ENCODE peak calls at places on chromosomes 4 and X, in six cellular contexts. V, H, P, Y, M and O are unnamed samples.

GRCh38 chr4:151099976-151100417 is 569 bp downstream of the RPS3A start:
- DNase-seq in V (no peak), H (no peak), P (no peak), Y (no peak), M (no peak), O (no peak)

GRCh38 chrX:100812216-100813158 is 7.7 kb upstream of the CSTF2 start:
- DNase-seq in V (no peak), H (peak), P (no peak), Y (no peak), M (no peak), O (no peak)

GRCh38 chrX:36868592-36868991 is 139.6 kb upstream of the FAM47C start:
- DNase-seq in V (no peak), H (no peak), P (no peak), Y (no peak), M (no peak), O (no peak)

GRCh38 chr4:55080174-55080865 is 45.1 kb downstream of the KDR start:
- DNase-seq in V (no peak), H (no peak), P (no peak), Y (no peak), M (no peak), O (peak)

GRCh38 chr4:149441338-149441737 is 374.3 kb downstream of the IQCM start:
- DNase-seq in V (no peak), H (no peak), P (no peak), Y (no peak), M (no peak), O (no peak)

GRCh38 chr4:142700521-142700920 is 145.6 kb downstream of the INPP4B start:
- DNase-seq in V (no peak), H (no peak), P (no peak), Y (no peak), M (no peak), O (no peak)

GRCh38 chrX:153885968-153886903 is at the start of gene L1CAM:
- DNase-seq in V (no peak), H (no peak), P (no peak), Y (no peak), M (no peak), O (no peak)

GRCh38 chr4:149465941-149466340 is 349.7 kb downstream of the IQCM start:
- DNase-seq in V (no peak), H (no peak), P (no peak), Y (no peak), M (no peak), O (no peak)

GRCh38 chrX:100685284-100685996 is 41.4 kb downstream of the SRPX2 start:
- DNase-seq in V (peak), H (peak), P (peak), Y (peak), M (peak), O (peak)

GRCh38 chr4:140367738-140368137 is 5.7 kb upstream of the SCOC start:
- DNase-seq in V (no peak), H (no peak), P (no peak), Y (peak), M (no peak), O (no peak)

GRCh38 chrX:49726966-49727365 is 31.2 kb upstream of the PAGE1 start:
- DNase-seq in V (no peak), H (no peak), P (no peak), Y (no peak), M (no peak), O (no peak)

GRCh38 chr4:169397762-169398161 is 127.0 kb upstream of the SH3RF1 start:
- DNase-seq in V (no peak), H (no peak), P (no peak), Y (no peak), M (no peak), O (no peak)

GRCh38 chrX:21412883-21413282 is 38.7 kb downstream of the CNKSR2 start:
- DNase-seq in V (no peak), H (no peak), P (no peak), Y (no peak), M (no peak), O (no peak)

GRCh38 chrX:1464282-1465131 is 11.8 kb upstream of the ASMTL start:
- DNase-seq in V (no peak), H (no peak), P (no peak), Y (no peak), M (peak), O (peak)

GRCh38 chr4:113810906-113811305 is 49.4 kb upstream of the CAMK2D start:
- DNase-seq in V (no peak), H (no peak), P (no peak), Y (no peak), M (no peak), O (no peak)

GRCh38 chr4:142984871-142985585 is 138.9 kb upstream of the INPP4B start:
- DNase-seq in V (peak), H (no peak), P (no peak), Y (peak), M (no peak), O (no peak)

GRCh38 chr4:106585920-106586349 is 217.4 kb upstream of the GIMD1 start:
- DNase-seq in V (no peak), H (no peak), P (no peak), Y (no peak), M (no peak), O (no peak)

GRCh38 chr4:155207534-155208257 is 740 bp upstream of the NPY2R start:
- DNase-seq in V (no peak), H (peak), P (no peak), Y (no peak), M (no peak), O (no peak)

GRCh38 chrX:104659037-104659744 is 93.2 kb downstream of the IL1RAPL2 start:
- DNase-seq in V (no peak), H (no peak), P (no peak), Y (no peak), M (peak), O (no peak)

GRCh38 chr4:109967798-109968520 is 55.3 kb downstream of the EGF start:
- DNase-seq in V (no peak), H (peak), P (no peak), Y (no peak), M (no peak), O (no peak)

GRCh38 chr4:186700746-186701145 is 22.9 kb downstream of the FAT1 start:
- DNase-seq in V (no peak), H (no peak), P (no peak), Y (no peak), M (no peak), O (no peak)

GRCh38 chrX:148872153-148872540 is 371.7 kb downstream of the AFF2 start:
- DNase-seq in V (no peak), H (no peak), P (no peak), Y (no peak), M (no peak), O (no peak)

DNA sequence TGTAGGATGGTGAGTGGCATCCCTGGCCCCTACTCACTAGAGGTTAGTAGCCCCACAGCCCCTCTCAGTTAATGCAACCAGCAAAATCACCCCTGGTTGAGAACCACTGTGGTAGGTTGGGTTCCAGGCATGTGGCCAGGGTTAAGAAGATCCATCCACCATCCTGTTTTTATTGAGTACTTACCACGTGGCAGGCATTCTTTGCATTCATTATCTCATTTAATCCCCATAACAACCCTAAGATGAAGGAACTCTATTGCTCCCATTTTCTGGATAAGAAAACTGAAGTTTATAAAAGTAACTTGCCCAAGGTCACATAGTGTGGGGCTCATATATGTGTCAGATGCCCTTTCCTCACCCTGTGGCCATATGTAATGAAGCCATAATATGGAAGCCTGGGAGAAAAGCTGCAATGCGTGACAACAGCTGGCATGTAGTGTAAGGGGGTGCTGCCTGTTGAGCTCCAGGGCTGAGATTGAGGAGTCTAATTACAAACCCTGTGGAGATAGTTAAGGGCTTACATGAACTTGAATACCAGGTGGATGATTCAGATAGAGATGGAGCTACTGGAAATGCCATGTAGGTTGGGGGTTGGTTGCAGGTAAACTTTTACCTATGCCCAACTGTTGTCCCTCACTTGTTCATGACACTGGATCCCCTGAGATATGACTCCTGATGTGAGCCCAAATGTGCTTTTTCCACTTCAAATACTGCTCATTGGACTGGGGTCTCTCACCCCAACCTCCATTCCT is 100.2 kb upstream of the PGRMC2 start:
- DNase-seq in V (no peak), H (no peak), P (no peak), Y (no peak), M (no peak), O (no peak)
- H3K27ac ChIP-seq in V (no peak), H (peak), P (no peak), Y (no peak), M (peak), O (peak)

GRCh38 chrX:120736989-120737388 is 107.1 kb upstream of the C1GALT1C1 start:
- DNase-seq in V (no peak), H (no peak), P (no peak), Y (no peak), M (no peak), O (no peak)
- TF ChIP-seq POLR2AphosphoS5 in V (no peak), H (no peak), P (no peak), Y (no peak), M (no peak), O (no peak)

DNA sequence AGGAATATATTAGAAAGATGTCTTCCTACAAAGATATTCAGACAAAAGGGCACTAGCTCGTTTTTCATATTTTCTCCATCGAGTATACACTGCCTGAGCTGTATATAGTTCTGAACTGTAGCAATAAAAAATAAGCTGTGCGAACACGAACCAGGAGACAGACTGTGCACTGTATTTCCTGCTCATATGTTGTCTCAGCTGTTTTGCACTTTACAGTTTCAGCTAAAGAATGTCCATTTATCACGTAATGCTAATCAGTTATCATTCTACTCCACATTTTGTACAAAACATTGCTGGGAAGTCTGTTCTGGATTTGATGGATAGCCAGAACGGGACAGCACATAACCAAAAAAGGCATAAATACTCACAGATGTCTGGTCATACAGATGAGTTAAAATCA is 315.6 kb upstream of the ADGRL3 start:
- DNase-seq in V (no peak), H (no peak), P (no peak), Y (no peak), M (no peak), O (no peak)
- H3K4me3 ChIP-seq in V (no peak), H (no peak), P (no peak), Y (no peak), M (no peak), O (no peak)

GRCh38 chr4:84786478-84786877 is 180.0 kb downstream of the WDFY3 start:
- DNase-seq in V (no peak), H (no peak), P (no peak), Y (no peak), M (no peak), O (no peak)

GRCh38 chr4:84782517-84782916 is 184.0 kb downstream of the WDFY3 start:
- DNase-seq in V (no peak), H (no peak), P (no peak), Y (no peak), M (no peak), O (no peak)

GRCh38 chr4:84778041-84778440 is 188.4 kb downstream of the WDFY3 start:
- DNase-seq in V (no peak), H (no peak), P (no peak), Y (no peak), M (no peak), O (no peak)

GRCh38 chr4:84780719-84781118 is 185.8 kb downstream of the WDFY3 start:
- DNase-seq in V (no peak), H (no peak), P (no peak), Y (no peak), M (no peak), O (no peak)
- H3K27ac ChIP-seq in V (no peak), H (no peak), P (no peak), Y (no peak), M (no peak), O (no peak)

GRCh38 chr4:10979032-10979431 is 294.5 kb upstream of the CLNK start:
- DNase-seq in V (no peak), H (no peak), P (no peak), Y (no peak), M (no peak), O (no peak)

GRCh38 chr4:10971800-10972398 is 287.3 kb upstream of the CLNK start:
- DNase-seq in V (no peak), H (no peak), P (no peak), Y (no peak), M (no peak), O (peak)

GRCh38 chr4:10977534-10977933 is 293.0 kb upstream of the CLNK start:
- DNase-seq in V (no peak), H (no peak), P (no peak), Y (no peak), M (no peak), O (peak)

GRCh38 chr4:10974371-10974770 is 289.8 kb upstream of the CLNK start:
- DNase-seq in V (no peak), H (no peak), P (no peak), Y (no peak), M (no peak), O (peak)
- TF ChIP-seq POLR2AphosphoS5 in V (no peak), H (no peak), P (no peak), Y (no peak), M (no peak), O (no peak)

GRCh38 chr4:183798921-183799307 is 106.2 kb upstream of the STOX2 start:
- DNase-seq in V (no peak), H (no peak), P (no peak), Y (no peak), M (no peak), O (no peak)

GRCh38 chr4:183798249-183798920 is 106.7 kb upstream of the STOX2 start:
- DNase-seq in V (no peak), H (peak), P (no peak), Y (no peak), M (no peak), O (no peak)

GRCh38 chr4:183797445-183798248 is 107.5 kb upstream of the STOX2 start:
- DNase-seq in V (no peak), H (peak), P (no peak), Y (no peak), M (peak), O (no peak)

GRCh38 chr4:183801460-183802168 is 103.5 kb upstream of the STOX2 start:
- DNase-seq in V (no peak), H (no peak), P (no peak), Y (no peak), M (no peak), O (no peak)

GRCh38 chr4:183797041-183797444 is 108.1 kb upstream of the STOX2 start:
- DNase-seq in V (no peak), H (peak), P (no peak), Y (no peak), M (peak), O (no peak)
- H3K4me3 ChIP-seq in V (peak), H (peak), P (no peak), Y (peak), M (peak), O (peak)

GRCh38 chrX:24347871-24348270 is 12.6 kb upstream of the SUPT20HL1 start:
- DNase-seq in V (no peak), H (no peak), P (no peak), Y (no peak), M (no peak), O (no peak)
- H3K27ac ChIP-seq in V (no peak), H (no peak), P (no peak), Y (no peak), M (no peak), O (no peak)

GRCh38 chr4:171281359-171281758 is 531.8 kb upstream of the GALNTL6 start:
- DNase-seq in V (no peak), H (no peak), P (no peak), Y (no peak), M (no peak), O (no peak)
- TF ChIP-seq POLR2AphosphoS5 in V (no peak), H (no peak), P (no peak), Y (no peak), M (no peak), O (no peak)

GRCh38 chrX:64975491-64975890 is 759 bp downstream of the ZC4H2 start:
- DNase-seq in V (peak), H (peak), P (no peak), Y (no peak), M (peak), O (no peak)

GRCh38 chrX:64977051-64977450 is 801 bp upstream of the ZC4H2 start:
- DNase-seq in V (no peak), H (no peak), P (no peak), Y (no peak), M (no peak), O (no peak)

GRCh38 chrX:64977830-64978229 is 1.6 kb upstream of the ZC4H2 start:
- DNase-seq in V (peak), H (no peak), P (no peak), Y (no peak), M (no peak), O (no peak)

GRCh38 chrX:64976673-64977040 is 407 bp upstream of the ZC4H2 start:
- DNase-seq in V (no peak), H (no peak), P (no peak), Y (no peak), M (no peak), O (no peak)

GRCh38 chrX:64975989-64976672 is at the start of gene ZC4H2:
- DNase-seq in V (peak), H (peak), P (peak), Y (peak), M (peak), O (peak)
- H3K4me3 ChIP-seq in V (peak), H (peak), P (peak), Y (peak), M (peak), O (peak)

GRCh38 chrX:9456250-9457074 is 8.4 kb upstream of the TBL1X start:
- DNase-seq in V (peak), H (no peak), P (no peak), Y (no peak), M (no peak), O (no peak)
- H3K27ac ChIP-seq in V (no peak), H (no peak), P (no peak), Y (no peak), M (no peak), O (no peak)